ENCODE peak calls at places on chromosomes 5 and 9, in nine cellular contexts. One of them, this sample, is unnamed.

GRCh38 chr5:171821286-171821685 is 35.7 kb downstream of the SMIM23 start:
- DNase-seq in GM23338: no peak
- DNase-seq in GM23248: no peak
- DNase-seq in HCT116: no peak
- DNase-seq in SK-N-SH: no peak
- DNase-seq in OCI-LY7: no peak
- DNase-seq in hepatocyte: no peak
- DNase-seq in neural progenitor cell: no peak
- DNase-seq in MM.1S: no peak
- DNase-seq in this sample: no peak

GRCh38 chr9:18632624-18633407 is 158.9 kb downstream of the ADAMTSL1 start:
- DNase-seq in GM23338: no peak
- DNase-seq in GM23248: peak; percentile 92
- DNase-seq in HCT116: no peak
- DNase-seq in SK-N-SH: no peak
- DNase-seq in OCI-LY7: no peak
- DNase-seq in hepatocyte: peak; percentile 46
- DNase-seq in neural progenitor cell: no peak
- DNase-seq in MM.1S: no peak
- DNase-seq in this sample: peak; percentile 82

GRCh38 chr5:7548576-7548975 is 152.6 kb downstream of the ADCY2 start:
- DNase-seq in GM23338: no peak
- DNase-seq in GM23248: no peak
- DNase-seq in HCT116: no peak
- DNase-seq in SK-N-SH: no peak
- DNase-seq in OCI-LY7: no peak
- DNase-seq in hepatocyte: no peak
- DNase-seq in neural progenitor cell: no peak
- DNase-seq in MM.1S: peak; percentile 39
- DNase-seq in this sample: no peak

GRCh38 chr9:8799231-8800014 is 999.8 kb upstream of the DMAC1 start:
- DNase-seq in GM23338: peak; percentile 30
- DNase-seq in GM23248: no peak
- DNase-seq in HCT116: no peak
- DNase-seq in SK-N-SH: no peak
- DNase-seq in OCI-LY7: no peak
- DNase-seq in hepatocyte: no peak
- DNase-seq in neural progenitor cell: peak; percentile 20
- DNase-seq in MM.1S: no peak
- DNase-seq in this sample: no peak

GRCh38 chr9:94861589-94862241 is 135.2 kb downstream of the AOPEP start:
- DNase-seq in GM23338: no peak
- DNase-seq in GM23248: peak; percentile 94
- DNase-seq in HCT116: no peak
- DNase-seq in SK-N-SH: no peak
- DNase-seq in OCI-LY7: no peak
- DNase-seq in hepatocyte: peak; percentile 57
- DNase-seq in neural progenitor cell: no peak
- DNase-seq in MM.1S: peak; percentile 14
- DNase-seq in this sample: peak; percentile 43

GRCh38 chr9:129225815-129226214 is 47.8 kb upstream of the IER5L start:
- DNase-seq in GM23338: peak; percentile 84
- DNase-seq in GM23248: peak; percentile 48
- DNase-seq in HCT116: no peak
- DNase-seq in SK-N-SH: peak; percentile 87
- DNase-seq in OCI-LY7: no peak
- DNase-seq in hepatocyte: peak; percentile 86
- DNase-seq in neural progenitor cell: peak; percentile 80
- DNase-seq in MM.1S: no peak
- DNase-seq in this sample: no peak

GRCh38 chr5:28726815-28727214 is 1688.4 kb upstream of the CDH9 start:
- DNase-seq in GM23338: no peak
- DNase-seq in GM23248: no peak
- DNase-seq in HCT116: no peak
- DNase-seq in SK-N-SH: no peak
- DNase-seq in OCI-LY7: no peak
- DNase-seq in hepatocyte: no peak
- DNase-seq in neural progenitor cell: no peak
- DNase-seq in MM.1S: no peak
- DNase-seq in this sample: peak; percentile 77

GRCh38 chr9:101220341-101220740 is 164.5 kb downstream of the BAAT start:
- DNase-seq in GM23338: no peak
- DNase-seq in GM23248: no peak
- DNase-seq in HCT116: no peak
- DNase-seq in SK-N-SH: no peak
- DNase-seq in OCI-LY7: no peak
- DNase-seq in hepatocyte: no peak
- DNase-seq in neural progenitor cell: no peak
- DNase-seq in MM.1S: no peak
- DNase-seq in this sample: no peak

GRCh38 chr9:127004946-127005769 is 90.6 kb downstream of the RALGPS1 start:
- DNase-seq in GM23338: no peak
- DNase-seq in GM23248: peak; percentile 57
- DNase-seq in HCT116: no peak
- DNase-seq in SK-N-SH: no peak
- DNase-seq in OCI-LY7: no peak
- DNase-seq in hepatocyte: peak; percentile 35
- DNase-seq in neural progenitor cell: no peak
- DNase-seq in MM.1S: peak; percentile 98
- DNase-seq in this sample: peak; percentile 3

GRCh38 chr5:36029914-36030313 is 36.8 kb downstream of the UGT3A2 start:
- DNase-seq in GM23338: no peak
- DNase-seq in GM23248: no peak
- DNase-seq in HCT116: no peak
- DNase-seq in SK-N-SH: peak; percentile 68
- DNase-seq in OCI-LY7: no peak
- DNase-seq in hepatocyte: no peak
- DNase-seq in neural progenitor cell: no peak
- DNase-seq in MM.1S: no peak
- DNase-seq in this sample: no peak

GRCh38 chr5:580436-580835 is 31.7 kb upstream of the CEP72 start:
- DNase-seq in GM23338: no peak
- DNase-seq in GM23248: no peak
- DNase-seq in HCT116: no peak
- DNase-seq in SK-N-SH: no peak
- DNase-seq in OCI-LY7: no peak
- DNase-seq in hepatocyte: no peak
- DNase-seq in neural progenitor cell: no peak
- DNase-seq in MM.1S: no peak
- DNase-seq in this sample: no peak

GRCh38 chr5:113574417-113574816 is 60.9 kb downstream of the YTHDC2 start:
- DNase-seq in GM23338: no peak
- DNase-seq in GM23248: peak; percentile 78
- DNase-seq in HCT116: no peak
- DNase-seq in SK-N-SH: no peak
- DNase-seq in OCI-LY7: no peak
- DNase-seq in hepatocyte: no peak
- DNase-seq in neural progenitor cell: no peak
- DNase-seq in MM.1S: no peak
- DNase-seq in this sample: peak; percentile 65

GRCh38 chr9:82637368-82637767 is 425.6 kb downstream of the RASEF start:
- DNase-seq in GM23338: no peak
- DNase-seq in GM23248: no peak
- DNase-seq in HCT116: no peak
- DNase-seq in SK-N-SH: no peak
- DNase-seq in OCI-LY7: no peak
- DNase-seq in hepatocyte: no peak
- DNase-seq in neural progenitor cell: no peak
- DNase-seq in MM.1S: no peak
- DNase-seq in this sample: no peak
- TF ChIP-seq EZH2phosphoT487 in GM23338: no peak
- TF ChIP-seq EZH2phosphoT487 in GM23248: no peak
- TF ChIP-seq EZH2phosphoT487 in HCT116: no peak
- TF ChIP-seq EZH2phosphoT487 in SK-N-SH: no peak
- TF ChIP-seq EZH2phosphoT487 in OCI-LY7: no peak
- TF ChIP-seq EZH2phosphoT487 in hepatocyte: no peak
- TF ChIP-seq EZH2phosphoT487 in neural progenitor cell: no peak
- TF ChIP-seq EZH2phosphoT487 in MM.1S: no peak
- TF ChIP-seq EZH2phosphoT487 in this sample: no peak

GRCh38 chr9:105447386-105447813 is 434 bp upstream of the FSD1L start:
- DNase-seq in GM23338: no peak
- DNase-seq in GM23248: peak; percentile 36
- DNase-seq in HCT116: no peak
- DNase-seq in SK-N-SH: no peak
- DNase-seq in OCI-LY7: peak; percentile 8
- DNase-seq in hepatocyte: no peak
- DNase-seq in neural progenitor cell: no peak
- DNase-seq in MM.1S: no peak
- DNase-seq in this sample: no peak
- TF ChIP-seq EZH2phosphoT487 in GM23338: no peak
- TF ChIP-seq EZH2phosphoT487 in GM23248: no peak
- TF ChIP-seq EZH2phosphoT487 in HCT116: no peak
- TF ChIP-seq EZH2phosphoT487 in SK-N-SH: no peak
- TF ChIP-seq EZH2phosphoT487 in OCI-LY7: no peak
- TF ChIP-seq EZH2phosphoT487 in hepatocyte: no peak
- TF ChIP-seq EZH2phosphoT487 in neural progenitor cell: no peak
- TF ChIP-seq EZH2phosphoT487 in MM.1S: no peak
- TF ChIP-seq EZH2phosphoT487 in this sample: no peak

GRCh38 chr5:10726913-10727517 is 34.0 kb downstream of the DAP start:
- DNase-seq in GM23338: no peak
- DNase-seq in GM23248: no peak
- DNase-seq in HCT116: no peak
- DNase-seq in SK-N-SH: no peak
- DNase-seq in OCI-LY7: no peak
- DNase-seq in hepatocyte: no peak
- DNase-seq in neural progenitor cell: no peak
- DNase-seq in MM.1S: no peak
- DNase-seq in this sample: no peak
- TF ChIP-seq EZH2phosphoT487 in GM23338: no peak
- TF ChIP-seq EZH2phosphoT487 in GM23248: no peak
- TF ChIP-seq EZH2phosphoT487 in HCT116: no peak
- TF ChIP-seq EZH2phosphoT487 in SK-N-SH: no peak
- TF ChIP-seq EZH2phosphoT487 in OCI-LY7: no peak
- TF ChIP-seq EZH2phosphoT487 in hepatocyte: no peak
- TF ChIP-seq EZH2phosphoT487 in neural progenitor cell: no peak
- TF ChIP-seq EZH2phosphoT487 in MM.1S: no peak
- TF ChIP-seq EZH2phosphoT487 in this sample: no peak

GRCh38 chr9:75529463-75529862 is 361.0 kb upstream of the PCSK5 start:
- DNase-seq in GM23338: no peak
- DNase-seq in GM23248: no peak
- DNase-seq in HCT116: no peak
- DNase-seq in SK-N-SH: no peak
- DNase-seq in OCI-LY7: no peak
- DNase-seq in hepatocyte: no peak
- DNase-seq in neural progenitor cell: no peak
- DNase-seq in MM.1S: no peak
- DNase-seq in this sample: no peak
- TF ChIP-seq EZH2phosphoT487 in GM23338: no peak
- TF ChIP-seq EZH2phosphoT487 in GM23248: no peak
- TF ChIP-seq EZH2phosphoT487 in HCT116: no peak
- TF ChIP-seq EZH2phosphoT487 in SK-N-SH: no peak
- TF ChIP-seq EZH2phosphoT487 in OCI-LY7: no peak
- TF ChIP-seq EZH2phosphoT487 in hepatocyte: no peak
- TF ChIP-seq EZH2phosphoT487 in neural progenitor cell: no peak
- TF ChIP-seq EZH2phosphoT487 in MM.1S: no peak
- TF ChIP-seq EZH2phosphoT487 in this sample: no peak

GRCh38 chr9:4228142-4228541 is 71.7 kb downstream of the GLIS3 start:
- DNase-seq in GM23338: no peak
- DNase-seq in GM23248: no peak
- DNase-seq in HCT116: no peak
- DNase-seq in SK-N-SH: no peak
- DNase-seq in OCI-LY7: no peak
- DNase-seq in hepatocyte: no peak
- DNase-seq in neural progenitor cell: no peak
- DNase-seq in MM.1S: no peak
- DNase-seq in this sample: no peak
- TF ChIP-seq EZH2phosphoT487 in GM23338: no peak
- TF ChIP-seq EZH2phosphoT487 in GM23248: no peak
- TF ChIP-seq EZH2phosphoT487 in HCT116: no peak
- TF ChIP-seq EZH2phosphoT487 in SK-N-SH: no peak
- TF ChIP-seq EZH2phosphoT487 in OCI-LY7: no peak
- TF ChIP-seq EZH2phosphoT487 in hepatocyte: no peak
- TF ChIP-seq EZH2phosphoT487 in neural progenitor cell: no peak
- TF ChIP-seq EZH2phosphoT487 in MM.1S: no peak
- TF ChIP-seq EZH2phosphoT487 in this sample: no peak

GRCh38 chr5:123450114-123450513 is 26.9 kb upstream of the CEP120 start:
- DNase-seq in GM23338: no peak
- DNase-seq in GM23248: no peak
- DNase-seq in HCT116: no peak
- DNase-seq in SK-N-SH: no peak
- DNase-seq in OCI-LY7: no peak
- DNase-seq in hepatocyte: no peak
- DNase-seq in neural progenitor cell: no peak
- DNase-seq in MM.1S: no peak
- DNase-seq in this sample: no peak

GRCh38 chr5:123448017-123448617 is 24.9 kb upstream of the CEP120 start:
- DNase-seq in GM23338: no peak
- DNase-seq in GM23248: no peak
- DNase-seq in HCT116: no peak
- DNase-seq in SK-N-SH: no peak
- DNase-seq in OCI-LY7: no peak
- DNase-seq in hepatocyte: no peak
- DNase-seq in neural progenitor cell: no peak
- DNase-seq in MM.1S: peak; percentile 80
- DNase-seq in this sample: no peak

GRCh38 chr5:123448743-123449142 is 25.5 kb upstream of the CEP120 start:
- DNase-seq in GM23338: no peak
- DNase-seq in GM23248: no peak
- DNase-seq in HCT116: no peak
- DNase-seq in SK-N-SH: no peak
- DNase-seq in OCI-LY7: no peak
- DNase-seq in hepatocyte: no peak
- DNase-seq in neural progenitor cell: no peak
- DNase-seq in MM.1S: no peak
- DNase-seq in this sample: no peak

GRCh38 chr5:123450641-123451421 is 27.6 kb upstream of the CEP120 start:
- DNase-seq in GM23338: no peak
- DNase-seq in GM23248: peak; percentile 7
- DNase-seq in HCT116: no peak
- DNase-seq in SK-N-SH: no peak
- DNase-seq in OCI-LY7: no peak
- DNase-seq in hepatocyte: peak; percentile 40
- DNase-seq in neural progenitor cell: no peak
- DNase-seq in MM.1S: no peak
- DNase-seq in this sample: no peak

DNA sequence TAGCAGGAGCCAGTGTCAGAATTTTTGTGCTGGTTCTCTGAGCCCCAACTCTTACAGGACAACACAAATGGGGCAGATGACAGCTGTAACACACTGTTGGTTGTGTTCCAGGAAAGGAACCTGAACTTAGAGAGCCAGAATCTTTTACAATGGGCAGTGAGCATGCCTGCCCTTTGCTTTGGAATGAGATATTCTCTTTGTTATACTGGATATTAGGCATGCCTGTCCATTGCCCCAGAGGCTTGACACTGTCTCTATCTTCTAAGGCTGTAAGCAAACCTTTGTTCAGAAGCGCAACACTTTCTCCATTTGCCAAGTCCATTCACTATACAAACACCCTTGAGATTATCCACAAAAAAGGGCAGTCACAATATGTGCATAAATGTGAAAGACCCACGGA is 26.2 kb upstream of the CEP120 start:
- DNase-seq in GM23338: no peak
- DNase-seq in GM23248: no peak
- DNase-seq in HCT116: no peak
- DNase-seq in SK-N-SH: no peak
- DNase-seq in OCI-LY7: no peak
- DNase-seq in hepatocyte: no peak
- DNase-seq in neural progenitor cell: no peak
- DNase-seq in MM.1S: no peak
- DNase-seq in this sample: no peak
- TF ChIP-seq EZH2phosphoT487 in GM23338: no peak
- TF ChIP-seq EZH2phosphoT487 in GM23248: no peak
- TF ChIP-seq EZH2phosphoT487 in HCT116: no peak
- TF ChIP-seq EZH2phosphoT487 in SK-N-SH: no peak
- TF ChIP-seq EZH2phosphoT487 in OCI-LY7: no peak
- TF ChIP-seq EZH2phosphoT487 in hepatocyte: no peak
- TF ChIP-seq EZH2phosphoT487 in neural progenitor cell: no peak
- TF ChIP-seq EZH2phosphoT487 in MM.1S: no peak
- TF ChIP-seq EZH2phosphoT487 in this sample: no peak

This sample was measured in PC-3.